ENCODE peak calls at places on chromosomes 7 and 10, in seven cellular contexts. O is DND-41; G is GM12878; X is CD4-positive, alpha-beta T cell; H is HCT116; U is astrocyte of the spinal cord; V is psoas muscle. R is an unnamed sample.

GRCh38 chr10:46516660-46517416 is 39.6 kb downstream of the GPRIN2 start:
- DNase-seq in O (peak; percentile 3), G (no peak), X (no peak), H (no peak), U (peak; percentile 76), V (no peak), R (peak; percentile 40)

GRCh38 chr7:2701832-2702593 is 14.0 kb downstream of the AMZ1 start:
- DNase-seq in O (peak; percentile 29), G (no peak), X (no peak), H (no peak), U (no peak), V (peak; percentile 74), R (no peak)

GRCh38 chr7:141264511-141264910 is 190.6 kb downstream of the TMEM178B start:
- DNase-seq in O (no peak), G (no peak), X (no peak), H (no peak), U (no peak), V (no peak), R (no peak)

GRCh38 chr10:128297709-128298457 is 171.7 kb upstream of the MKI67 start:
- DNase-seq in O (no peak), G (no peak), X (no peak), H (no peak), U (no peak), V (no peak), R (no peak)

GRCh38 chr10:86524225-86524982 is 2.8 kb upstream of the WAPL start:
- DNase-seq in O (no peak), G (no peak), X (no peak), H (no peak), U (no peak), V (no peak), R (no peak)

GRCh38 chr10:35359056-35359455 is 22.7 kb downstream of the CCNY start:
- DNase-seq in O (no peak), G (no peak), X (no peak), H (no peak), U (no peak), V (no peak), R (no peak)

GRCh38 chr10:5902511-5903274 is 12.7 kb downstream of the FBH1 start:
- DNase-seq in O (no peak), G (no peak), X (no peak), H (no peak), U (no peak), V (no peak), R (no peak)

GRCh38 chr7:158631574-158632195 is 44.1 kb upstream of the PTPRN2 start:
- DNase-seq in O (no peak), G (no peak), X (no peak), H (no peak), U (no peak), V (no peak), R (no peak)

GRCh38 chr10:125721035-125721434 is 1.5 kb downstream of the EDRF1 start:
- DNase-seq in O (no peak), G (peak; percentile 74), X (no peak), H (no peak), U (no peak), V (no peak), R (no peak)

GRCh38 chr10:69499726-69500689 is 48.7 kb downstream of the TSPAN15 start:
- DNase-seq in O (no peak), G (no peak), X (no peak), H (no peak), U (no peak), V (no peak), R (no peak)

GRCh38 chr10:132396495-132397035 is 435 bp upstream of the PWWP2B start:
- DNase-seq in O (peak; percentile 64), G (no peak), X (peak; percentile 55), H (no peak), U (no peak), V (peak; percentile 81), R (no peak)

GRCh38 chr10:103854687-103855423 is 521 bp downstream of the SH3PXD2A start:
- DNase-seq in O (peak; percentile 10), G (no peak), X (peak; percentile 5), H (no peak), U (peak; percentile 32), V (peak; percentile 54), R (no peak)

GRCh38 chr10:1107004-1107403 is 50.8 kb downstream of the WDR37 start:
- DNase-seq in O (no peak), G (no peak), X (no peak), H (no peak), U (no peak), V (no peak), R (no peak)

GRCh38 chr10:78203915-78204818 is 170.5 kb downstream of the RPS24 start:
- DNase-seq in O (peak; percentile 5), G (no peak), X (no peak), H (no peak), U (peak; percentile 5), V (no peak), R (no peak)

GRCh38 chr10:113067516-113067915 is 117.5 kb downstream of the TCF7L2 start:
- DNase-seq in O (no peak), G (no peak), X (no peak), H (no peak), U (no peak), V (no peak), R (no peak)

GRCh38 chr7:80623465-80624252 is 14.8 kb upstream of the CD36 start:
- DNase-seq in O (no peak), G (no peak), X (no peak), H (no peak), U (no peak), V (no peak), R (no peak)

GRCh38 chr7:153404781-153405279 is 645.3 kb downstream of the ACTR3B start:
- DNase-seq in O (no peak), G (no peak), X (no peak), H (no peak), U (no peak), V (no peak), R (no peak)

GRCh38 chr7:111210996-111211395 is 120.1 kb downstream of the LRRN3 start:
- DNase-seq in O (no peak), G (no peak), X (no peak), H (no peak), U (peak; percentile 58), V (no peak), R (no peak)

GRCh38 chr10:94211187-94211529 is 151.6 kb downstream of the NOC3L start:
- DNase-seq in O (no peak), G (no peak), X (no peak), H (no peak), U (no peak), V (no peak), R (no peak)

GRCh38 chr10:86292462-86293322 is 73.9 kb downstream of the GRID1 start:
- DNase-seq in O (no peak), G (no peak), X (no peak), H (no peak), U (no peak), V (no peak), R (no peak)

GRCh38 chr10:123995461-123996131 is 97.8 kb downstream of the CHST15 start:
- DNase-seq in O (peak; percentile 39), G (no peak), X (peak; percentile 17), H (peak; percentile 67), U (peak; percentile 95), V (peak; percentile 54), R (peak; percentile 71)

GRCh38 chr10:98030093-98030821 is at the start of gene CRTAC1:
- DNase-seq in O (no peak), G (no peak), X (no peak), H (no peak), U (peak; percentile 8), V (peak; percentile 48), R (no peak)

DNA sequence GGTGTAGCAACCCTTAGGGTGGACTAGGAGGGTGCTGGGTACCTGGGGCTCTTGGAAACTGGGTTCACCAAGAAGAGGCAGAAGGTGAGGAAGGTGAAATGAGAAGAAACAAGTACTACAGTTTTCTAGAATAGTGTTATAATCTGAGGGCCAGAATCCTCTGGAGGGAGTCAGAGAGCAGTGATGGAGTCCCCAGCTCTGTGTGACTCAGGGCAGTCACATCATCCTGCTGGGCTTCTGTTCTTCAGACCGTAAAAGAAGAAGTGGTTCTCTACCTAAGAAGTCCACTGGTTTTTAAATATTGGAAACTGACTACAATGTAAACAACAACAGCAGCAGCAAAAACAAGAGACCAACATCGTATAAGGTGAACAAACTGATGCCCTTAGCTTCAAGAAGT is 197.3 kb downstream of the PRPF18 start:
- DNase-seq in O (no peak), G (no peak), X (no peak), H (no peak), U (no peak), V (no peak), R (no peak)
- TF ChIP-seq CTCF in O (peak; percentile 36), G (peak; percentile 50), X (peak; percentile 64), H (peak; percentile 10), U (peak; percentile 22), V (no peak), R (peak; percentile 40)

DNA sequence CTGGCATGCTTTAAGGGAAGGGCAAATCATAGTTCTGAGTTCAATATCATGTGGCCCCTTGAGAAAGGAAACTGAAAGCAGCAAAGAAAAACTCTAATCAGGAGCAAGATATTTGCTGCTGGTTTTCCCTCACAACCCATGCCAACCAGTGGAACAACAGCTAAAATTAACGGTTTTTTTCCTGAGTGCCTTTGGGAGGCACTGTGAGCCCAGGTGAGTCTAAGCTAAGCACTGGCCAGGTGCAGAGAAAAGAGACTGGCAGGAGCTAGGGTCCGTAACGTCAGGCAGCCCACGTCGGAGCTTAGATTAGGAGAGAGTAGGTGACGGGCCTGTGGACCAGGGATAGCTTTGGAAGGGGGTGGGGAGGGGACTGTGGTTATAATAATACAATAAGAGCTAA is 97.7 kb upstream of the PALS2 start:
- DNase-seq in O (no peak), G (no peak), X (no peak), H (no peak), U (no peak), V (no peak), R (no peak)
- TF ChIP-seq CTCF in O (no peak), G (no peak), X (no peak), H (no peak), U (no peak), V (no peak), R (no peak)

DNA sequence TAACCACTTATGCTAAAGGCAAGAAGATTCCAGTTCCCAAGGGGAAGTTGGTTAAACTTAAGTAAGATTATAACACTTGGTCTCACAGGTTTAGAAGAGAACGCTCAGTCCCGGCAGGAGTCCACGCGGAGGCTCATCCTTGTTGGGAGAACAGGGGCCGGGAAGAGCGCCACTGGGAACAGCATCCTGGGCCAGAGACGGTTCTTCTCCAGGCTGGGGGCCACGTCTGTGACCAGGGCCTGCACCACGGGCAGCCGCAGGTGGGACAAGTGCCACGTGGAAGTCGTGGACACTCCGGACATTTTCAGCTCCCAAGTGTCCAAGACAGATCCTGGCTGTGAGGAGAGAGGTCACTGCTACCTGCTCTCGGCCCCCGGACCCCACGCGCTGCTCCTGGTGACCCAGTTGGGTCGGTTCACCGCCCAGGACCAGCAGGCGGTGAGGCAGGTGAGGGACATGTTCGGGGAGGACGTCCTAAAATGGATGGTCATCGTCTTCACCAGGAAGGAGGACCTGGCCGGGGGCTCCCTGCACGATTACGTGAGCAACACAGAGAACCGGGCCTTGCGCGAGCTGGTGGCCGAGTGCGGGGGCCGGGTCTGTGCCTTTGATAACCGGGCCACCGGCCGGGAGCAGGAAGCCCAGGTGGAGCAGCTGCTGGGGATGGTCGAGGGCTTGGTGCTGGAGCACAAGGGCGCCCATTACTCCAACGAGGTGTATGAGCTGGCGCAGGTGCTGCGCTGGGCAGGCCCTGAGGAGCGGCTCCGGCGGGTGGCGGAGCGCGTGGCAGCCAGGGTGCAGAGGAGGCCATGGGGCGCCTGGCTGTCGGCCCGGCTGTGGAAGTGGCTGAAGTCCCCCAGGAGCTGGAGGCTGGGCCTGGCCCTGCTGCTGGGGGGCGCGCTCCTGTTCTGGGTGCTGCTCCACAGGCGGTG is 3.8 kb downstream of the GIMAP1 start:
- DNase-seq in O (no peak), G (no peak), X (no peak), H (no peak), U (no peak), V (no peak), R (no peak)
- TF ChIP-seq CTCF in O (no peak), G (no peak), X (no peak), H (no peak), U (no peak), V (no peak), R (no peak)

GRCh38 chr10:12391191-12391590 is 41.8 kb downstream of the CAMK1D start:
- DNase-seq in O (no peak), G (no peak), X (no peak), H (no peak), U (peak; percentile 68), V (no peak), R (no peak)
- TF ChIP-seq CTCF in O (no peak), G (no peak), X (no peak), H (no peak), U (no peak), V (no peak), R (no peak)